ENCODE peak calls at places on chromosomes 13 and 19, in four cellular contexts. H is choroid plexus epithelial cell, P is SK-N-SH, E is esophagus squamous epithelium. K is an unnamed sample.

GRCh38 chr19:46875657-46876056 is 14.9 kb downstream of the ARHGAP35 start:
- DNase-seq in H (no peak), P (no peak), E (no peak), K (no peak)

GRCh38 chr19:22625266-22626035 is 8.7 kb upstream of the ZNF492 start:
- DNase-seq in H (no peak), P (no peak), E (no peak), K (no peak)

GRCh38 chr19:49502866-49503581 is 6.8 kb downstream of the RPS11 start:
- DNase-seq in H (peak), P (peak), E (no peak), K (no peak)

GRCh38 chr19:17553256-17553655 is 2.2 kb upstream of the COLGALT1 start:
- DNase-seq in H (peak), P (no peak), E (no peak), K (peak)

GRCh38 chr13:93364166-93364565 is 137.6 kb downstream of the GPC6 start:
- DNase-seq in H (peak), P (no peak), E (no peak), K (no peak)

GRCh38 chr13:45728759-45729158 is 26.6 kb downstream of the CBY2 start:
- DNase-seq in H (no peak), P (no peak), E (no peak), K (no peak)

GRCh38 chr13:112647256-112647655 is 42.6 kb upstream of the ATP11A start:
- DNase-seq in H (no peak), P (no peak), E (no peak), K (no peak)

GRCh38 chr19:53849237-53849676 is 18.4 kb upstream of the MYADM start:
- DNase-seq in H (peak), P (no peak), E (no peak), K (peak)

GRCh38 chr13:49444517-49445395 is 682 bp downstream of the SETDB2 start:
- DNase-seq in H (peak), P (peak), E (no peak), K (peak)

GRCh38 chr13:37747071-37747612 is 122.4 kb downstream of the TRPC4 start:
- DNase-seq in H (peak), P (no peak), E (no peak), K (no peak)

GRCh38 chr13:113864303-113864890 is 521 bp upstream of the GAS6 start:
- DNase-seq in H (no peak), P (peak), E (no peak), K (no peak)

GRCh38 chr19:6062961-6063575 is 47.2 kb downstream of the RFX2 start:
- DNase-seq in H (no peak), P (no peak), E (no peak), K (no peak)

GRCh38 chr13:103140001-103140671 is 73.9 kb upstream of the SLC10A2 start:
- DNase-seq in H (peak), P (peak), E (no peak), K (no peak)

GRCh38 chr13:23025848-23026608 is 154.8 kb upstream of the SGCG start:
- DNase-seq in H (no peak), P (no peak), E (no peak), K (no peak)

GRCh38 chr19:48489608-48490216 is 20.5 kb downstream of the CYTH2 start:
- DNase-seq in H (peak), P (peak), E (no peak), K (no peak)

GRCh38 chr13:94673841-94674240 is 38.5 kb downstream of the SOX21 start:
- DNase-seq in H (no peak), P (no peak), E (no peak), K (no peak)

GRCh38 chr19:11281336-11282049 is 14.5 kb upstream of the TSPAN16 start:
- DNase-seq in H (no peak), P (peak), E (no peak), K (no peak)

GRCh38 chr19:18225702-18226468 is at the start of gene PDE4C:
- DNase-seq in H (no peak), P (peak), E (no peak), K (no peak)

GRCh38 chr13:41916173-41916954 is 44.5 kb downstream of the VWA8 start:
- DNase-seq in H (peak), P (no peak), E (no peak), K (no peak)

GRCh38 chr13:97226788-97227627 is 4.9 kb downstream of the MBNL2 start:
- DNase-seq in H (no peak), P (no peak), E (no peak), K (no peak)

GRCh38 chr13:111326981-111327642 is 6.7 kb downstream of the TEX29 start:
- DNase-seq in H (no peak), P (no peak), E (no peak), K (no peak)

GRCh38 chr19:12721656-12722565 is 1.8 kb downstream of the TNPO2 start:
- DNase-seq in H (peak), P (peak), E (no peak), K (no peak)

GRCh38 chr13:109155301-109155761 is 525.9 kb downstream of the MYO16 start:
- DNase-seq in H (peak), P (no peak), E (no peak), K (no peak)

GRCh38 chr13:25927966-25928365 is 123.8 kb downstream of the SHISA2 start:
- DNase-seq in H (no peak), P (no peak), E (no peak), K (no peak)

GRCh38 chr19:58469241-58470013 is 2.5 kb downstream of the ZNF324 start:
- DNase-seq in H (no peak), P (peak), E (no peak), K (no peak)

GRCh38 chr19:23099966-23100365 is 16.9 kb upstream of the ZNF730 start:
- DNase-seq in H (no peak), P (no peak), E (no peak), K (no peak)

GRCh38 chr19:36604656-36605100 is 435 bp upstream of the ZNF382 start:
- DNase-seq in H (peak), P (peak), E (no peak), K (peak)

GRCh38 chr19:38792250-38793111 is 3.5 kb downstream of the LGALS7B start:
- DNase-seq in H (peak), P (no peak), E (no peak), K (no peak)

GRCh38 chr19:43468354-43469159 is 3.1 kb upstream of the LYPD3 start:
- DNase-seq in H (no peak), P (no peak), E (no peak), K (no peak)

GRCh38 chr13:32829269-32829668 is 187.0 kb upstream of the KL start:
- DNase-seq in H (peak), P (no peak), E (no peak), K (no peak)

GRCh38 chr13:22736768-22737092 is 444.0 kb upstream of the SGCG start:
- DNase-seq in H (no peak), P (no peak), E (no peak), K (no peak)

GRCh38 chr19:46620267-46620666 is 4.6 kb downstream of the PTGIR start:
- DNase-seq in H (no peak), P (no peak), E (no peak), K (no peak)

GRCh38 chr19:54691582-54692293 is 29.0 kb downstream of the LILRB4 start:
- DNase-seq in H (no peak), P (no peak), E (no peak), K (no peak)